ENCODE peak calls at places on chromosomes 2 and 18, in seven cellular contexts. W, K, F, Q, X, M and N are unnamed samples.
A peak's percentile ranks its signal among the peaks of the same experiment; 100 is the strongest.

GRCh38 chr2:76281176-76281841 is 570.6 kb upstream of the GCFC2 start:
- DNase-seq in W (peak; percentile 31), K (no peak), X (no peak), F (peak; percentile 89), M (no peak), Q (no peak), N (no peak)

GRCh38 chr2:6896930-6897759 is 19.6 kb downstream of the RSAD2 start:
- DNase-seq in M (peak; percentile 65), Q (no peak), W (no peak), F (no peak), X (peak; percentile 40), K (peak; percentile 64), N (no peak)

GRCh38 chr2:225030089-225030653 is 12.1 kb downstream of the DOCK10 start:
- DNase-seq in F (no peak), K (no peak), X (peak; percentile 14), W (no peak), Q (no peak), M (no peak), N (no peak)

GRCh38 chr2:18362696-18363095 is 197.8 kb downstream of the RDH14 start:
- DNase-seq in W (no peak), Q (no peak), M (peak; percentile 70), X (peak; percentile 99), F (no peak), K (peak; percentile 95), N (peak; percentile 51)

GRCh38 chr2:174585111-174585510 is 12.5 kb downstream of the WIPF1 start:
- DNase-seq in F (no peak), X (no peak), W (no peak), K (no peak), M (no peak), Q (no peak), N (no peak)

GRCh38 chr2:74357627-74358026 is 14.4 kb upstream of the SLC4A5 start:
- DNase-seq in W (no peak), M (no peak), X (peak; percentile 12), Q (no peak), K (no peak), F (no peak), N (no peak)

GRCh38 chr2:52539026-52539964 is 1228.3 kb upstream of the CHAC2 start:
- DNase-seq in K (peak; percentile 25), F (no peak), X (no peak), Q (no peak), M (no peak), W (no peak), N (no peak)

GRCh38 chr2:212667751-212668316 is 129.2 kb upstream of the ERBB4 start:
- DNase-seq in F (no peak), W (no peak), Q (no peak), X (no peak), M (no peak), K (no peak), N (no peak)

GRCh38 chr2:232966122-232966521 is 46.9 kb downstream of the NGEF start:
- DNase-seq in X (no peak), K (no peak), Q (no peak), W (no peak), F (no peak), M (no peak), N (no peak)

GRCh38 chr2:182763311-182763912 is 47.4 kb downstream of the DNAJC10 start:
- DNase-seq in W (peak; percentile 7), K (peak; percentile 46), X (peak; percentile 65), F (peak; percentile 30), Q (no peak), M (peak; percentile 44), N (no peak)

GRCh38 chr2:46982356-46983064 is 66.9 kb upstream of the MCFD2 start:
- DNase-seq in K (peak; percentile 12), X (peak; percentile 18), F (no peak), Q (no peak), M (no peak), W (no peak), N (no peak)

GRCh38 chr2:81389203-81389602 is 1084.7 kb upstream of the LRRTM1 start:
- DNase-seq in M (no peak), W (no peak), K (no peak), Q (no peak), F (no peak), X (no peak), N (no peak)

GRCh38 chr2:38233231-38233983 is 143.7 kb downstream of the ATL2 start:
- DNase-seq in X (peak; percentile 83), M (peak; percentile 48), F (no peak), Q (peak; percentile 26), K (peak; percentile 91), W (no peak), N (peak; percentile 79)

GRCh38 chr2:53096346-53096745 is 671.3 kb upstream of the CHAC2 start:
- DNase-seq in X (no peak), M (no peak), Q (no peak), K (no peak), W (no peak), F (no peak), N (no peak)

GRCh38 chr18:61322265-61322873 is 10.9 kb upstream of the CDH20 start:
- DNase-seq in M (peak; percentile 72), K (peak; percentile 61), Q (peak; percentile 35), F (peak; percentile 93), W (peak; percentile 72), X (peak; percentile 38), N (peak; percentile 47)

GRCh38 chr2:6011871-6012380 is 319.7 kb downstream of the SOX11 start:
- DNase-seq in Q (no peak), M (no peak), W (no peak), F (no peak), K (no peak), X (no peak), N (no peak)

GRCh38 chr18:35290070-35290735 is at the start of gene ZSCAN30:
- DNase-seq in F (peak; percentile 97), X (peak; percentile 94), M (peak; percentile 97), Q (peak; percentile 95), K (peak; percentile 94), W (peak; percentile 88), N (peak; percentile 91)

GRCh38 chr2:111662771-111663470 is 221.1 kb downstream of the ANAPC1 start:
- DNase-seq in M (peak; percentile 30), K (peak; percentile 56), X (peak; percentile 83), Q (no peak), F (no peak), W (no peak), N (peak; percentile 36)

GRCh38 chr2:64873472-64873924 is 115.7 kb upstream of the SLC1A4 start:
- DNase-seq in K (peak; percentile 54), Q (peak; percentile 79), M (peak; percentile 65), X (peak; percentile 31), F (peak; percentile 87), W (peak; percentile 69), N (peak; percentile 64)

GRCh38 chr2:235082939-235083338 is 131.1 kb downstream of the SH3BP4 start:
- DNase-seq in X (no peak), M (no peak), W (no peak), F (no peak), Q (no peak), K (no peak), N (no peak)

GRCh38 chr2:66827851-66828250 is 392.9 kb downstream of the MEIS1 start:
- DNase-seq in Q (no peak), X (no peak), M (no peak), K (no peak), W (no peak), F (no peak), N (no peak)

DNA sequence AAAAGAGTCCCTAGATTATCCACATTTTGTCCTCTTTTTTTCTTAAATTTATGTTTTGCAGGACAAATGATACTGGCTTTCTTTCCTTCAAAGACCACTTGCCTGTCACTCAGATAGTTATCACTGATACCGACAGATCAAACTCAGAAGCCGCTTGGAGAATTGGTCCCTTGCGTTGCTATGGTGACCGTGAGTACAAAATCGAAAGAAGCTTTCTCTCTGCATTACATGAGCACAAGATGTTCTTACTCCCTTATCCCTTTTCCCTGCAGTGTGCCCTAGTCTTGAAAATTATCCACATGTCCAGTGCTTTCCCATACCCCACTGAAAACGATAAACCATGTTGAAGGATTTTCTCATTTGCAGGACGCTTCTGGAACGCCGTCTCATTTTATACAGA is 738.5 kb downstream of the CNTNAP5 start:
- DNase-seq in W (no peak), K (no peak), X (no peak), Q (no peak), M (no peak), F (no peak), N (no peak)
- H3K4me3 ChIP-seq in W (no peak overlapping the region), K (no peak overlapping the region), X (no peak overlapping the region), Q (no peak overlapping the region), M (no peak overlapping the region), F (no peak overlapping the region), N (no peak overlapping the region)

DNA sequence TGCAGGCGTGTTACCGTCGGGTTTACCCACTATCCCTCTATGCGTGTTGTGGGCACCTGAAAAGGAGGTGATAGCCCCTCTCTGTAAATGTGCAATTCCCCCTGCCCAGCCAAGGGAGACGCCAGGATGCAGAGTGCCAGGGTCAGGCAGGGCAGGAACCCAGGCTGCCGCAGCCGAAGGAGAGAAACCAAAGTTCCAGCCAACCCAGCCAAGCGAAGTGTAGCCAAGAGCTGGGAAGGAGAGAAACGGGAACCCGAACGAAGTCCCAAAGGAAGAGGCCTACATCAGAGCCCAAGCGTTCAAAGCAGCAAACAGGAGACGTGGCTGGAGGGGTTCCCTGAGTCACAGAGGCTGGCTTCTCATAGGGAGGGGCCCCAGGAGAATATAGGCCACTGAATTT is 24.2 kb upstream of the SPR start:
- DNase-seq in Q (no peak), X (no peak), M (no peak), F (peak; percentile 17), W (no peak), K (peak; percentile 7), N (no peak)
- H3K4me3 ChIP-seq in Q (no peak overlapping the region), X (peak overlapping the region; percentile 22), M (no peak overlapping the region), F (peak overlapping the region; percentile 44), W (no peak overlapping the region), K (peak overlapping the region; percentile 46), N (no peak overlapping the region)

GRCh38 chr2:189552334-189552990 is 28.1 kb downstream of the SLC40A1 start:
- DNase-seq in X (peak; percentile 42), F (no peak), K (peak; percentile 96), W (no peak), Q (no peak), M (peak; percentile 88), N (no peak)
- H3K4me3 ChIP-seq in X (no peak overlapping the region), F (no peak overlapping the region), K (no peak overlapping the region), W (no peak overlapping the region), Q (no peak overlapping the region), M (no peak overlapping the region), N (no peak overlapping the region)

GRCh38 chr2:96142217-96143113 is 2.8 kb downstream of the DUSP2 start:
- DNase-seq in X (no peak), F (peak; percentile 85), M (no peak), K (no peak), W (no peak), Q (no peak), N (no peak)
- H3K4me3 ChIP-seq in X (no peak overlapping the region), F (no peak overlapping the region), M (no peak overlapping the region), K (no peak overlapping the region), W (no peak overlapping the region), Q (no peak overlapping the region), N (no peak overlapping the region)

DNA sequence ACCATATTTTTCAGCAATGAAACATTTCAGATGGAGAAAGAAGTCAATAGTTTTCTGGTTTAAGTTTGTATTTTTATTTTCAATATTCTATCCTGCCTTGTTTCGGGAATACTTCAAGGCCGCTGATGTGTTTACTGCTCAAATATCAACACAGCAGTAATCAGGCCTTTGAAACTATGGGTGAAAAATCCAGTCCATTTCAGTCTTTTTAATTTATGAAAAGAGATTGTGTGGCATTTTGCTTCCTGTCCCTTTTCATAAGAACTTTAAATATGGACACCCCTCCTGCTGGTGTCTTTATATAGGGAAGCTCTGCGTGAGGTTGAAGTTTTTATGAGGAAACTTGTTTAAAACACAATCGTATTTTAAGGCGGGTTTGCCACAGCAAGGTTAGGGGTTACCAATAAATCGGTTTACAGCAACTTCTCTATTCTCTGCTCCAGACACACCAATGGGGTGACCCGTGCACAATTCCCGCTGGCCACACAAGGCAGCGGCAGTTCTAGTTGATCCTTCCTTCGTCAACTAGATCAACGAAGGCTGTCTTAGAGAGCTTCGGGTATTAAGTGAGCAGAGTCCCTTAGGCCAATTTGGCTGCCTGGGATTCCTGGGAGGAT is 1.2 kb upstream of the TANC1 start:
- DNase-seq in K (no peak), F (peak; percentile 64), Q (no peak), M (no peak), W (peak; percentile 15), X (no peak), N (no peak)
- H3K4me3 ChIP-seq in K (peak overlapping the region; percentile 81), F (peak overlapping the region; percentile 97), Q (no peak overlapping the region), M (peak overlapping the region; percentile 95), W (peak overlapping the region; percentile 86), X (peak overlapping the region; percentile 63), N (peak overlapping the region; percentile 84)